ENCODE peak calls at places on chromosomes 5 and 9, in ten cellular contexts. Q is foreskin fibroblast; C is MM.1S; X is neural progenitor cell; J is GM23338; R is IMR-90; P is cardiac fibroblast; Z is mammary epithelial cell; I is CD8-positive, alpha-beta T cell; F is A549. H is an unnamed sample.

GRCh38 chr5:6801236-6801635 is 88.0 kb downstream of the TENT4A start:
- DNase-seq in Q (no peak), C (no peak), X (no peak), J (no peak), R (no peak), P (no peak), Z (no peak), I (no peak), F (no peak), H (no peak)

GRCh38 chr5:141488591-141489478 is at the start of gene PCDHGC5:
- DNase-seq in Q (peak; percentile 88), C (no peak), X (no peak), J (no peak), R (peak; percentile 87), P (peak; percentile 79), Z (peak; percentile 60), I (no peak), F (no peak), H (no peak)

GRCh38 chr9:92617195-92617813 is 52.6 kb downstream of the IPPK start:
- DNase-seq in Q (no peak), C (no peak), X (no peak), J (no peak), R (no peak), P (no peak), Z (no peak), I (no peak), F (no peak), H (no peak)

GRCh38 chr5:160655717-160656116 is 196.3 kb downstream of the ATP10B start:
- DNase-seq in Q (no peak), C (no peak), X (no peak), J (no peak), R (no peak), P (no peak), Z (no peak), I (no peak), F (no peak), H (no peak)

GRCh38 chr5:66814146-66814991 is 218.2 kb downstream of the MAST4 start:
- DNase-seq in Q (peak; percentile 76), C (peak; percentile 61), X (peak; percentile 57), J (peak; percentile 77), R (peak; percentile 63), P (peak; percentile 76), Z (peak; percentile 66), I (peak; percentile 12), F (peak; percentile 66), H (peak; percentile 59)

GRCh38 chr9:136122425-136123383 is 4.0 kb upstream of the TMEM250 start:
- DNase-seq in Q (peak; percentile 81), C (peak; percentile 39), X (peak; percentile 89), J (peak; percentile 84), R (peak; percentile 34), P (peak; percentile 60), Z (no peak), I (peak; percentile 72), F (peak; percentile 59), H (peak; percentile 73)

GRCh38 chr9:88994820-88995180 is 3.5 kb downstream of the S1PR3 start:
- DNase-seq in Q (peak; percentile 74), C (no peak), X (no peak), J (no peak), R (peak; percentile 63), P (peak; percentile 67), Z (no peak), I (no peak), F (no peak), H (no peak)

GRCh38 chr9:12797037-12797436 is 22.2 kb downstream of the LURAP1L start:
- DNase-seq in Q (no peak), C (no peak), X (no peak), J (no peak), R (no peak), P (no peak), Z (no peak), I (no peak), F (no peak), H (no peak)

GRCh38 chr5:93062548-93062947 is 518.5 kb downstream of the NR2F1-AS1 start:
- DNase-seq in Q (peak; percentile 43), C (no peak), X (no peak), J (peak; percentile 48), R (no peak), P (peak; percentile 33), Z (no peak), I (no peak), F (peak; percentile 23), H (peak; percentile 6)

GRCh38 chr5:88094403-88094802 is 174.2 kb downstream of the TMEM161B start:
- DNase-seq in Q (no peak), C (no peak), X (no peak), J (no peak), R (no peak), P (no peak), Z (no peak), I (no peak), F (no peak), H (no peak)

GRCh38 chr9:2181794-2182193 is 166.6 kb downstream of the SMARCA2 start:
- DNase-seq in Q (peak; percentile 20), C (no peak), X (peak; percentile 87), J (peak; percentile 94), R (peak; percentile 7), P (peak; percentile 32), Z (no peak), I (no peak), F (peak; percentile 34), H (no peak)

GRCh38 chr5:181217111-181217804 is 5.8 kb upstream of the TRIM41 start:
- DNase-seq in Q (peak; percentile 76), C (peak; percentile 66), X (peak; percentile 83), J (peak; percentile 77), R (peak; percentile 55), P (peak; percentile 62), Z (peak; percentile 58), I (peak; percentile 46), F (peak; percentile 88), H (peak; percentile 65)
- TF ChIP-seq CTCF in Q (no peak), C (peak; percentile 35), X (peak; percentile 30), J (no peak), R (no peak), P (no peak), Z (no peak), I (no peak), F (no peak), H (no peak)

DNA sequence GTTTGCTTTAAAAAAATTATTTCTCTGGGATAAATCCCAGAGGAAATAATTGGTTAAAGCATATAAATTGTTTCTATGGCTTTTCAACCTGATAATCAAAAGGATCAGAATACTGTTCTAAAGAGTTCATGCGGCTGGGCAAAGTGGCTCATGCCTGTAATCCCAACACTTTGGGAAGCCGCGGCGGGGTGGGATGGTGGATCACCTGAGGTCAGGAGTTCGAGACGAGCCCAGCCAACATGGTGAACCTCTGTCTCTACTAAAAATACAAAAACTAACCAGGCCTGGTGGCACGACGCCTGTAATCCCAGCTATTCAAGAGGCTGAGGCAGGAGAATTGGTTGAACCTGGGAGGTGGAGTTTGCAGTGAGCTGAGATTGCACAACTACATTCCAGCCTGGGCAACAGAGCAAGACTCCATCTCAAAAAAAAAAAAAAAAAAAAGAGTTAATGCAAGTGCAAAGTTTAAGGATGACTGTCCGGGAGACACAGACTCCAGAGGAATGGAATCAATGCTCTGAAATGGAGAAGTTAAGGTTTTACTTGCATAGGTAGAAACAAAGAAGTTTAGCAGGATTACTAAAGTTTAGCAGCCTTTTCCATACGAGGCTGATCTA is 16.6 kb upstream of the GRHPR start:
- DNase-seq in Q (no peak), C (no peak), X (no peak), J (no peak), R (no peak), P (peak; percentile 12), Z (no peak), I (no peak), F (no peak), H (no peak)
- H3K4me3 ChIP-seq in Q (no peak overlapping the region), C (no peak overlapping the region), X (no peak overlapping the region), J (no peak overlapping the region), R (no peak overlapping the region), P (no peak overlapping the region), Z (no peak overlapping the region), I (no peak overlapping the region), F (no peak overlapping the region), H (peak overlapping the region; percentile 59)

DNA sequence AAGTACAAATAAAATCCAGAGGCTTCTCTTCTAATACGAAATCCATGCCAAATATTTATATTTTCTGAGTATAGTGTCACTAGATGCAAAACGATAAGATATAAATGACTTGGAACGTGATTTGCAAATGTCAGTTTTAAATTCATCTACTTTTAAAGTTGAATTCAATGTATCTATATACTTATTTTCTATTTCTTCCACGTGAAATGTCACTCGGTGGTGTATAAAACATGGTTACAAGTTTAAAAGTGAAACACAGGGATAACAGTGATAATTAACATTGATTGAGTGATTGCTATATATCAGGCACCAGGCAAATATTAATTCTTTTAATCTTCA is 54.8 kb downstream of the HINT1 start:
- DNase-seq in Q (no peak), C (no peak), X (no peak), J (no peak), R (no peak), P (no peak), Z (no peak), I (no peak), F (no peak), H (no peak)
- TF ChIP-seq CTCF in Q (no peak), C (no peak), X (no peak), J (no peak), R (no peak), P (no peak), Z (no peak), I (peak; percentile 35), F (no peak), H (no peak)

DNA sequence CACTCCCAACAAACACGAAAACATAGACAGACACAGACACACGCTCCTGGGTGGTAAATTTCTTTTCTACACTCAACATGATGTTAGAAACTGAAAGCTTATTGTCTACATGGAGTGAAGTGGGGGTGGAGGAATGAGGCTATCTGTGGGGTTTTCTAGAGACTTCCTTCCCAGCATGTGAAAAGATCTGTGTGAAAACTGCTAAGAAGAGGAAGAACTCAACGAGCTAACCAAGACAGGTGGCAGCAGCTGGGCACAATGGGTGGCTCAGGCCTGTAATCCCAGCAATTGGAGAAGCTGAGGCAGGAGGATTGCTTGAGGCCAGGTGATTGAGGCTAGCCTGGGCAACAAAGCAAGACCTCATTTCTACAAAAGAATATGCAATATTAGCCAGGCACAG is 7.6 kb downstream of the FYB1 start:
- DNase-seq in Q (no peak), C (no peak), X (no peak), J (no peak), R (no peak), P (no peak), Z (no peak), I (no peak), F (no peak), H (peak; percentile 22)
- H3K4me3 ChIP-seq in Q (no peak overlapping the region), C (no peak overlapping the region), X (no peak overlapping the region), J (no peak overlapping the region), R (no peak overlapping the region), P (no peak overlapping the region), Z (no peak overlapping the region), I (no peak overlapping the region), F (no peak overlapping the region), H (no peak overlapping the region)